ENCODE peak calls at places on chromosomes 6 and 20, in nine cellular contexts. U is fibroblast of pulmonary artery, W is NCI-H146, A is heart left ventricle, T is globus pallidus, O is epithelial cell of esophagus, I is IMR-90, S is adipocyte, Q is anterior cingulate cortex. D is an unnamed sample.

GRCh38 chr20:37714973-37715657 is 21.3 kb downstream of the CTNNBL1 start:
- DNase-seq in U (peak; percentile 42), W (no peak), A (no peak), T (no peak), O (peak; percentile 80), I (peak; percentile 64), S (peak; percentile 65), Q (no peak), D (no peak)

GRCh38 chr6:167898673-167899311 is 72.1 kb downstream of the AFDN start:
- DNase-seq in U (peak; percentile 70), W (peak; percentile 23), A (no peak), T (no peak), O (peak; percentile 48), I (peak; percentile 68), S (peak; percentile 80), Q (no peak), D (no peak)

GRCh38 chr20:10318625-10319024 is 100.0 kb downstream of the SNAP25 start:
- DNase-seq in U (no peak), W (no peak), A (no peak), T (no peak), O (no peak), I (no peak), S (no peak), Q (no peak), D (no peak)

GRCh38 chr20:57265649-57266250 is 691 bp downstream of the BMP7 start:
- DNase-seq in U (peak; percentile 1), W (no peak), A (no peak), T (no peak), O (no peak), I (no peak), S (no peak), Q (no peak), D (no peak)

GRCh38 chr6:159203304-159204005 is 34.3 kb downstream of the FNDC1 start:
- DNase-seq in U (peak; percentile 95), W (no peak), A (no peak), T (no peak), O (peak; percentile 1), I (peak; percentile 89), S (peak; percentile 89), Q (no peak), D (no peak)

GRCh38 chr6:75893058-75893775 is 144.2 kb downstream of the MYO6 start:
- DNase-seq in U (peak; percentile 90), W (peak; percentile 81), A (no peak), T (peak; percentile 68), O (peak; percentile 68), I (peak; percentile 80), S (peak; percentile 94), Q (no peak), D (no peak)

GRCh38 chr20:12177657-12178293 is 260.1 kb downstream of the BTBD3 start:
- DNase-seq in U (no peak), W (peak; percentile 12), A (no peak), T (peak; percentile 26), O (no peak), I (no peak), S (no peak), Q (no peak), D (no peak)

GRCh38 chr6:152750694-152751093 is at the start of gene VIP:
- DNase-seq in U (peak; percentile 66), W (no peak), A (no peak), T (no peak), O (peak; percentile 66), I (peak; percentile 42), S (peak; percentile 59), Q (no peak), D (no peak)

D was measured in activated T-helper 9 cell treated with anti-CD3 and anti-CD28 coated beads, Interleukin-2, amount 50 U/mL, for 16 hours.